ENCODE peak calls at places on chromosomes 2 and 18, in six cellular contexts. Q is CD8-positive, alpha-beta memory T cell; C is tibial nerve; R is uterus; M is body of pancreas; K is transverse colon. B is an unnamed sample.

GRCh38 chr2:43175187-43175490 is 51.3 kb downstream of the ZFP36L2 start:
- DNase-seq in Q (no peak), C (no peak), R (no peak), M (no peak), K (no peak), B (no peak)

GRCh38 chr2:24919100-24919976 is 699 bp downstream of the ADCY3 start:
- DNase-seq in Q (peak; percentile 61), C (no peak), R (peak; percentile 33), M (no peak), K (peak; percentile 66), B (no peak)

GRCh38 chr2:328761-329160 is 40.9 kb upstream of the ALKAL2 start:
- DNase-seq in Q (no peak), C (no peak), R (no peak), M (no peak), K (no peak), B (no peak)

GRCh38 chr2:132837764-132838163 is 167.8 kb upstream of the LYPD1 start:
- DNase-seq in Q (no peak), C (no peak), R (no peak), M (no peak), K (no peak), B (no peak)

GRCh38 chr2:238510911-238511613 is 84.3 kb downstream of the ASB1 start:
- DNase-seq in Q (no peak), C (no peak), R (no peak), M (no peak), K (no peak), B (no peak)

GRCh38 chr2:218983263-218983970 is 1.6 kb downstream of the FEV start:
- DNase-seq in Q (no peak), C (no peak), R (no peak), M (no peak), K (no peak), B (no peak)

GRCh38 chr18:7334973-7335568 is 104.2 kb downstream of the LRRC30 start:
- DNase-seq in Q (no peak), C (no peak), R (no peak), M (no peak), K (no peak), B (no peak)

GRCh38 chr2:226758886-226759660 is 40.5 kb downstream of the IRS1 start:
- DNase-seq in Q (no peak), C (no peak), R (peak; percentile 28), M (no peak), K (no peak), B (no peak)

GRCh38 chr18:74451148-74451547 is 6.0 kb downstream of the DIPK1C start:
- DNase-seq in Q (no peak), C (no peak), R (no peak), M (no peak), K (peak; percentile 19), B (no peak)

GRCh38 chr2:200335657-200336056 is 29.2 kb downstream of the SPATS2L start:
- DNase-seq in Q (no peak), C (no peak), R (no peak), M (no peak), K (no peak), B (no peak)

GRCh38 chr2:74845217-74845751 is 11.4 kb downstream of the HK2 start:
- DNase-seq in Q (no peak), C (peak; percentile 32), R (peak; percentile 39), M (peak; percentile 85), K (peak; percentile 88), B (peak; percentile 88)

GRCh38 chr2:203559640-203560039 is 24.5 kb upstream of the RAPH1 start:
- DNase-seq in Q (no peak), C (no peak), R (no peak), M (no peak), K (no peak), B (no peak)

GRCh38 chr2:216133392-216133791 is 24.2 kb downstream of the XRCC5 start:
- DNase-seq in Q (no peak), C (no peak), R (no peak), M (no peak), K (no peak), B (no peak)

GRCh38 chr2:62731275-62731674 is 25.8 kb downstream of the EHBP1 start:
- DNase-seq in Q (no peak), C (no peak), R (no peak), M (no peak), K (no peak), B (no peak)

GRCh38 chr2:182133195-182133891 is 147.7 kb downstream of the PPP1R1C start:
- DNase-seq in Q (no peak), C (no peak), R (no peak), M (no peak), K (no peak), B (no peak)

GRCh38 chr2:235981629-235982028 is 186.6 kb downstream of the GBX2 start:
- DNase-seq in Q (no peak), C (no peak), R (no peak), M (no peak), K (no peak), B (no peak)

GRCh38 chr2:28321426-28321825 is 71.2 kb upstream of the FOSL2 start:
- DNase-seq in Q (no peak), C (no peak), R (no peak), M (no peak), K (no peak), B (no peak)

GRCh38 chr18:43420950-43421349 is 143.7 kb upstream of the SYT4 start:
- DNase-seq in Q (no peak), C (no peak), R (no peak), M (no peak), K (no peak), B (no peak)

GRCh38 chr2:113910110-113910717 is 20.3 kb downstream of the ACTR3 start:
- DNase-seq in Q (peak; percentile 20), C (no peak), R (no peak), M (no peak), K (no peak), B (no peak)

GRCh38 chr2:151030663-151031230 is 230.9 kb downstream of the RBM43 start:
- DNase-seq in Q (no peak), C (no peak), R (no peak), M (no peak), K (no peak), B (no peak)

GRCh38 chr2:216606551-216607527 is 26.4 kb upstream of the IGFBP2 start:
- DNase-seq in Q (peak; percentile 14), C (no peak), R (no peak), M (no peak), K (no peak), B (no peak)

GRCh38 chr2:158214431-158214830 is 112.8 kb downstream of the UPP2 start:
- DNase-seq in Q (no peak), C (no peak), R (no peak), M (no peak), K (no peak), B (no peak)

GRCh38 chr2:17300141-17300540 is 218.1 kb downstream of the RAD51AP2 start:
- DNase-seq in Q (no peak), C (no peak), R (no peak), M (no peak), K (no peak), B (no peak)

GRCh38 chr2:29130295-29130694 is 15.1 kb downstream of the CLIP4 start:
- DNase-seq in Q (no peak), C (no peak), R (no peak), M (peak; percentile 22), K (no peak), B (no peak)

GRCh38 chr2:29767606-29768335 is 153.6 kb downstream of the ALK start:
- DNase-seq in Q (no peak), C (no peak), R (no peak), M (no peak), K (no peak), B (no peak)

GRCh38 chr2:7627587-7627986 is 710.4 kb downstream of the RNF144A start:
- DNase-seq in Q (no peak), C (no peak), R (no peak), M (no peak), K (no peak), B (no peak)

GRCh38 chr2:7625392-7626138 is 708.4 kb downstream of the RNF144A start:
- DNase-seq in Q (no peak), C (no peak), R (no peak), M (no peak), K (no peak), B (no peak)

GRCh38 chr2:7621018-7621814 is 704.0 kb downstream of the RNF144A start:
- DNase-seq in Q (no peak), C (no peak), R (no peak), M (no peak), K (no peak), B (no peak)

GRCh38 chr2:7620255-7620654 is 703.0 kb downstream of the RNF144A start:
- DNase-seq in Q (no peak), C (no peak), R (no peak), M (no peak), K (no peak), B (no peak)

DNA sequence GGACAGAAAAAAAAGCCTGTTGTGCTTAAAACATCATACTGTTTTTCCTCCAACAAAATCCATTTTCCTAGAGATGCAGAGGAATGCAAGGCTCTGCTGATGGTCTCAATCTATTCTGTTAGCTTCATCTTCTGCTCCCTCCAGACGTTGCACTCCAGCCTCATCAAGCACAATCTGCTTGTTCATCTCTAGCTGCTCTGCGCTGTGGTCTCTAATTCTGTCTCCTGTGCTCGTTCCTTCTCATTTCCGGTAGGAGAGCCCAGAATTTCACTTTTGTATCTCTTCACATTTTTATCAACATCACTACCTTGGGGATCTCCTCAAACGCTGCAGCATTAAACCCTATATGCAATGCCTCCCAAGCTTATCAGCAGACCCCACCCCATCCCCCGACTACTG is 708.9 kb downstream of the RNF144A start:
- DNase-seq in Q (no peak), C (no peak), R (no peak), M (no peak), K (no peak), B (no peak)
- H3K4me3 ChIP-seq in Q (no peak overlapping the region), C (no peak overlapping the region), R (no peak overlapping the region), M (no peak overlapping the region), K (no peak overlapping the region), B (no peak overlapping the region)

GRCh38 chr2:85371045-85371444 is 16.5 kb downstream of the ELMOD3 start:
- DNase-seq in Q (no peak), C (no peak), R (no peak), M (no peak), K (no peak), B (no peak)
- H3K36me3 ChIP-seq in Q (peaks cover 7% of the 10 kb centered on the region), C (no peaks in the 10 kb centered on the region), R (no peaks in the 10 kb centered on the region), M (no peaks in the 10 kb centered on the region), K (no peaks in the 10 kb centered on the region), B (no peaks in the 10 kb centered on the region)

DNA sequence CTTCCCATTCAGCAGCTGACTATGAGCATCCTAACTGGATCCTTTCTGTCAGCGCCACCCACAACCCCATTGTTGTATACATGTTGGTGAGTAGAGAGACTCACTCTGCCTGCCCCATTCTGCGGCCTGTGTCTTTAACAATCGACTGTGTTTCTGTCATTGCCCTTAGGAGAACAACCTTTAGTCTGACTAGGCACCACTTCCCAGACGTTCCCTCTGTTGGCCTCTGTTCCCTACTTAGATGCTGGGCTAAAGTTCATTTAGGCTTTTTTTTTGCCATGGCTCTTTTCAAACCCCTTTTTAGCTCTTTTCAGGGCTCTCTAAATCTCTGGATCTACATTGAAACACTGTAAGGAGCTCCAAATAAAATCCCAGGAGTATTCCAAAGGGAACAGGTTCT is 20.5 kb upstream of the ACAA2 start:
- DNase-seq in Q (no peak), C (no peak), R (no peak), M (no peak), K (no peak), B (no peak)
- H3K27ac ChIP-seq in Q (no peak overlapping the region), C (no peak overlapping the region), R (no peak overlapping the region), M (no peak overlapping the region), K (no peak overlapping the region), B (no peak overlapping the region)

DNA sequence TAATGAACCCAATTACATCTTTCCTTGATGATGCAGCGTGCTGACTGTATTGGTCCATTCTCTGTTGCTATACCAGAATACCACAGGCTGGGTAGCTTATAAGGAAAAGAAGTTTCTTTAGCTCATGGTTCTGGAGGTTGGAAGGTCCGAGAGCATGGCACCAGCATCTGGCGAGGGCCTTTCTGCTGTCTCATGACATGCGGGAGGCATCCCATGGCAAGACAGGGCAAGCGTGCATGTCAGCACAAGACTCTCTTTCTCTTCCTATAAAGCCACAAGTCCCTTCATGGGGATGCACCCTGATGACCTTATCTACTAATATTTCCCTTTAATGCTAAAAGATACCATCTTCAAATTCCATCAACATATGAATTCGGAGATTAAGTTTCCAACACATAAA is 122.8 kb upstream of the FHL2 start:
- DNase-seq in Q (no peak), C (no peak), R (no peak), M (no peak), K (no peak), B (no peak)
- H3K4me3 ChIP-seq in Q (no peak overlapping the region), C (no peak overlapping the region), R (no peak overlapping the region), M (no peak overlapping the region), K (no peak overlapping the region), B (no peak overlapping the region)

B was measured in lung.